ENCODE peak calls at places on chromosomes 6 and 20, in five cellular contexts. I is GM12878, G is HepG2, U is HCT116, C is K562. B is an unnamed sample.

GRCh38 chr6:124273701-124274100 is 470.0 kb downstream of the NKAIN2 start:
- DNase-seq in I (no peak), G (no peak), U (no peak), C (no peak), B (no peak)

GRCh38 chr6:25193147-25193864 is 85.9 kb upstream of the CARMIL1 start:
- DNase-seq in I (no peak), G (no peak), U (peak), C (no peak), B (no peak)

GRCh38 chr6:137763436-137763835 is 103.6 kb upstream of the TNFAIP3 start:
- DNase-seq in I (no peak), G (peak), U (no peak), C (no peak), B (no peak)

GRCh38 chr6:94769197-94769596 is 808.1 kb upstream of the MANEA start:
- DNase-seq in I (no peak), G (no peak), U (no peak), C (no peak), B (no peak)

GRCh38 chr6:134464690-134465411 is 146.9 kb upstream of the SGK1 start:
- DNase-seq in I (no peak), G (no peak), U (no peak), C (no peak), B (no peak)

GRCh38 chr6:104599821-104600658 is 259.7 kb downstream of the HACE1 start:
- DNase-seq in I (no peak), G (no peak), U (no peak), C (no peak), B (no peak)

GRCh38 chr20:45337367-45338120 is 10.7 kb downstream of the SDC4 start:
- DNase-seq in I (no peak), G (peak), U (no peak), C (peak), B (no peak)

GRCh38 chr20:53402233-53403005 is 191.2 kb downstream of the ZNF217 start:
- DNase-seq in I (no peak), G (no peak), U (no peak), C (no peak), B (no peak)

GRCh38 chr6:16437095-16437494 is 198.7 kb downstream of the GMPR start:
- DNase-seq in I (no peak), G (no peak), U (no peak), C (no peak), B (no peak)

GRCh38 chr6:154590770-154591169 is 80.3 kb upstream of the CNKSR3 start:
- DNase-seq in I (no peak), G (no peak), U (no peak), C (no peak), B (no peak)

GRCh38 chr20:19867074-19867473 is 109.0 kb downstream of the RIN2 start:
- DNase-seq in I (no peak), G (no peak), U (no peak), C (no peak), B (no peak)

GRCh38 chr6:146913842-146914562 is 290.2 kb upstream of the STXBP5 start:
- DNase-seq in I (no peak), G (peak), U (peak), C (peak), B (peak)

GRCh38 chr20:35773154-35773751 is 1.4 kb downstream of the PHF20 start:
- DNase-seq in I (peak), G (no peak), U (no peak), C (peak), B (no peak)

GRCh38 chr20:59646487-59646886 is 42.1 kb downstream of the PHACTR3 start:
- DNase-seq in I (no peak), G (no peak), U (no peak), C (no peak), B (no peak)

GRCh38 chr6:130912451-130912850 is 85.2 kb downstream of the SMLR1 start:
- DNase-seq in I (no peak), G (no peak), U (no peak), C (peak), B (no peak)

GRCh38 chr6:112781236-112781635 is 434.1 kb downstream of the RFPL4B start:
- DNase-seq in I (no peak), G (peak), U (no peak), C (no peak), B (no peak)

GRCh38 chr20:63178889-63179751 is 36.8 kb downstream of the YTHDF1 start:
- DNase-seq in I (no peak), G (no peak), U (peak), C (peak), B (no peak)

GRCh38 chr6:117840541-117840983 is 66.5 kb upstream of the SLC35F1 start:
- DNase-seq in I (no peak), G (peak), U (peak), C (peak), B (no peak)

GRCh38 chr20:23654005-23654404 is 16.2 kb upstream of the CST3 start:
- DNase-seq in I (no peak), G (no peak), U (no peak), C (no peak), B (no peak)

GRCh38 chr6:130046711-130047439 is 28.5 kb downstream of the L3MBTL3 start:
- DNase-seq in I (no peak), G (no peak), U (no peak), C (no peak), B (no peak)

GRCh38 chr6:42260424-42260888 is 42.8 kb upstream of the MRPS10 start:
- DNase-seq in I (no peak), G (peak), U (peak), C (peak), B (peak)

GRCh38 chr6:11929451-11929850 is 82.7 kb upstream of the HIVEP1 start:
- DNase-seq in I (no peak), G (no peak), U (no peak), C (no peak), B (no peak)

GRCh38 chr6:17418281-17419188 is 25.1 kb downstream of the CAP2 start:
- DNase-seq in I (no peak), G (no peak), U (no peak), C (no peak), B (no peak)

GRCh38 chr6:132819405-132820145 is 5.2 kb downstream of the RPS12 start:
- DNase-seq in I (no peak), G (peak), U (no peak), C (peak), B (no peak)

GRCh38 chr6:39287601-39288000 is 26.6 kb downstream of the KCNK17 start:
- DNase-seq in I (no peak), G (no peak), U (no peak), C (no peak), B (no peak)

GRCh38 chr6:106490030-106490429 is 129.5 kb downstream of the CRYBG1 start:
- DNase-seq in I (no peak), G (no peak), U (no peak), C (no peak), B (no peak)

GRCh38 chr6:162814417-162814988 is 86.7 kb downstream of the PACRG start:
- DNase-seq in I (no peak), G (no peak), U (no peak), C (no peak), B (no peak)

GRCh38 chr6:81241126-81241525 is 511.4 kb downstream of the TENT5A start:
- DNase-seq in I (no peak), G (no peak), U (no peak), C (no peak), B (no peak)

GRCh38 chr6:137497722-137498463 is 3.7 kb upstream of the OLIG3 start:
- DNase-seq in I (no peak), G (no peak), U (no peak), C (no peak), B (peak)

GRCh38 chr20:6882911-6883310 is 115.4 kb downstream of the BMP2 start:
- DNase-seq in I (no peak), G (no peak), U (no peak), C (no peak), B (no peak)

GRCh38 chr6:133201231-133201630 is 39.9 kb upstream of the EYA4 start:
- DNase-seq in I (no peak), G (no peak), U (no peak), C (no peak), B (no peak)

DNA sequence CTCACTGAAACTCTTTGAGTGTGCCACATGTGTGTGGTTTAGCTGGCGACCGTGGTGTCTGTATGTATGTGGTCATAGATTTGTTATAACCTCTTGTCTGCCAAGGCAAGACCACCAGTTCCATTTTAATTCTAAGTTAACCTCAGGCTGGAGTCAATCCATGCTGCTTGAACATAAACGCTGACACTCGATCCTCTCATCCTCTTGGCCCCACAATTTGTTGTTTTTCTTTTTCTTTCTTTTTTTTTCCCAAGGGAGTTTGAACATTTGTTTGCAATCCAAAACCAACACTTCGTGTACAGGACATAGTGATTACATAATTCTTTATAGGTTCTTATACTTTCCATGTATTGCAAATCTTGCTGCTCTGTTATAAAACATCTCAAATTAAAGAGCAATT is 319.0 kb upstream of the JAG1 start:
- DNase-seq in I (no peak), G (no peak), U (no peak), C (no peak), B (no peak)
- TF ChIP-seq EZH2 in I (no peak), G (no peak), U (no peak), C (no peak), B (no peak)

DNA sequence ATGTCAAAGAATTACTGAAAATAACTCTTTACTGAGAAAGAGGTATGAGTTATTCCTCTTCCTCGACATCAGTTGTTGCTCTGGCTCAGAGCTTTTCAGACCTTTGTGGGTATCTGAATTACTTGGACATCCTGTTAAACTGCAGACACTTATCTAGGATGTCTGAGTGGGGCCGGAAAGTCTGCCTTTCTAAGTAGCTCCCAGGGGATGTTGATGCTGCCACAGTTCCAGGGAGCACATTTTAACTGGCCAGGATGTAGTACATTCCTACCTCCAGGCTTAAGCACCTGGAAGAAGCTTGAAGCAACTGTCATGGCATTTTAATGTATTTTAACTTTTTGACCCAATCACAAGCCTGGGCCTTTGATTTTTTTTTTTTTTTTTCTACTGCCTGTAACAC is 265.8 kb upstream of the PLCB4 start:
- DNase-seq in I (no peak), G (no peak), U (no peak), C (no peak), B (no peak)
- TF ChIP-seq SRF in I (no peak), G (no peak), U (no peak), C (no peak), B (no peak)

DNA sequence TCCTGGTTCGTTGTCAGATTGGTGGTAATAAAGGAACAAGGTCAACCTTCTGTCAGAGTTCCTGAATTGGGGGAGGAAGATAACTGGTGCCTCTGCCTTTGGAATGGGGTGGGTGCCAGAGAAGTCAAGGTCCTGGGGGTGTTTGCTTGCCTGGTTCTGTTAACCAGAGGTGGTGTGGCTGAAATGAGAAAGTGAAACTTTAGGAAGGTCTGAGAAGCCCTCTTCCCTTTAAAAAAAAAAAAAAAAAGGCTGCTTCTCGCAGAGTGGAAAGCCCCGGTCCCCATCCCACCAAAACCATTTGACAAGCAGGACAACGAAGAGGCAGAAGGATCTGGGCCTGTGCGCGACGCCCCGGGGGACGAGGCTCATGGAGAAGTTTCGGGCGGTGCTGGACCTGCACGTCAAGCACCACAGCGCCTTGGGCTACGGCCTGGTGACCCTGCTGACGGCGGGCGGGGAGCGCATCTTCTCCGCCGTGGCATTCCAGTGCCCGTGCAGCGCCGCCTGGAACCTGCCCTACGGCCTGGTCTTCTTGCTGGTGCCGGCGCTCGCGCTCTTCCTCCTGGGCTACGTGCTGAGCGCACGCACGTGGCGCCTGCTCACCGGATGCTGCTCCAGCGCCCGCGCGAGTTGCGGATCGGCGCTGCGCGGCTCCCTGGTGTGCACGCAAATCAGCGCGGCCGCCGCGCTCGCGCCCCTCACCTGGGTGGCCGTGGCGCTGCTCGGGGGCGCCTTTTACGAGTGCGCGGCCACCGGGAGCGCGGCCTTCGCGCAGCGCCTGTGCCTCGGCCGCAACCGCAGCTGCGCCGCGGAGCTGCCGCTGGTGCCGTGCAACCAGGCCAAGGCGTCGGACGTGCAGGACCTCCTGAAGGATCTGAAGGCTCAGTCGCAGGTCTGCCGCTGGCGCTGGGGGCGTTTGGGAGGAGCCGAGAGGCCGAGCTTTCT is 660 bp downstream of the CALHM6 start:
- DNase-seq in I (no peak), G (no peak), U (no peak), C (no peak), B (peak)
- TF ChIP-seq EZH2 in I (no peak), G (no peak), U (no peak), C (no peak), B (peak)

GRCh38 chr20:48697845-48698491 is 129.8 kb downstream of the PREX1 start:
- DNase-seq in I (no peak), G (peak), U (no peak), C (peak), B (no peak)
- TF ChIP-seq SRF in I (no peak), G (no peak), U (no peak), C (no peak), B (no peak)